ENCODE peak calls at places on chromosomes 6 and 20, in six cellular contexts. One of them, this sample, is unnamed.

GRCh38 chr6:12208190-12208589 is 82.0 kb upstream of the EDN1 start:
- DNase-seq in iPS-NIHi11: no peak
- DNase-seq in T-helper 17 cell: no peak
- DNase-seq in neuronal stem cell: no peak
- DNase-seq in fibroblast of gingiva: no peak
- DNase-seq in HS-27A: no peak
- DNase-seq in this sample: no peak

GRCh38 chr6:41464481-41464880 is 81.7 kb upstream of the FOXP4 start:
- DNase-seq in iPS-NIHi11: no peak
- DNase-seq in T-helper 17 cell: no peak
- DNase-seq in neuronal stem cell: no peak
- DNase-seq in fibroblast of gingiva: no peak
- DNase-seq in HS-27A: peak; percentile 29
- DNase-seq in this sample: no peak

GRCh38 chr6:77740380-77740779 is 87.5 kb downstream of the MEI4 start:
- DNase-seq in iPS-NIHi11: no peak
- DNase-seq in T-helper 17 cell: no peak
- DNase-seq in neuronal stem cell: no peak
- DNase-seq in fibroblast of gingiva: no peak
- DNase-seq in HS-27A: peak; percentile 1
- DNase-seq in this sample: no peak

GRCh38 chr6:141491684-141492083 is 641.0 kb upstream of the GJE1 start:
- DNase-seq in iPS-NIHi11: no peak
- DNase-seq in T-helper 17 cell: no peak
- DNase-seq in neuronal stem cell: no peak
- DNase-seq in fibroblast of gingiva: no peak
- DNase-seq in HS-27A: no peak
- DNase-seq in this sample: no peak

GRCh38 chr6:10759312-10759839 is 11.8 kb downstream of the TMEM14B start:
- DNase-seq in iPS-NIHi11: peak; percentile 50
- DNase-seq in T-helper 17 cell: no peak
- DNase-seq in neuronal stem cell: peak; percentile 21
- DNase-seq in fibroblast of gingiva: peak; percentile 69
- DNase-seq in HS-27A: peak; percentile 65
- DNase-seq in this sample: no peak

GRCh38 chr20:23225407-23226060 is 125.1 kb upstream of the NXT1 start:
- DNase-seq in iPS-NIHi11: no peak
- DNase-seq in T-helper 17 cell: no peak
- DNase-seq in neuronal stem cell: no peak
- DNase-seq in fibroblast of gingiva: peak; percentile 95
- DNase-seq in HS-27A: no peak
- DNase-seq in this sample: peak; percentile 88

GRCh38 chr20:33287884-33288283 is 4.9 kb downstream of the BPIFB1 start:
- DNase-seq in iPS-NIHi11: no peak
- DNase-seq in T-helper 17 cell: no peak
- DNase-seq in neuronal stem cell: no peak
- DNase-seq in fibroblast of gingiva: no peak
- DNase-seq in HS-27A: no peak
- DNase-seq in this sample: no peak

GRCh38 chr6:154830771-154831170 is 97.6 kb downstream of the SCAF8 start:
- DNase-seq in iPS-NIHi11: no peak
- DNase-seq in T-helper 17 cell: no peak
- DNase-seq in neuronal stem cell: no peak
- DNase-seq in fibroblast of gingiva: no peak
- DNase-seq in HS-27A: no peak
- DNase-seq in this sample: no peak

GRCh38 chr20:39893013-39893685 is 795.9 kb downstream of the MAFB start:
- DNase-seq in iPS-NIHi11: no peak
- DNase-seq in T-helper 17 cell: no peak
- DNase-seq in neuronal stem cell: no peak
- DNase-seq in fibroblast of gingiva: peak; percentile 51
- DNase-seq in HS-27A: peak; percentile 39
- DNase-seq in this sample: no peak

GRCh38 chr6:21257125-21257524 is 336.4 kb upstream of the SOX4 start:
- DNase-seq in iPS-NIHi11: no peak
- DNase-seq in T-helper 17 cell: no peak
- DNase-seq in neuronal stem cell: no peak
- DNase-seq in fibroblast of gingiva: no peak
- DNase-seq in HS-27A: no peak
- DNase-seq in this sample: no peak

GRCh38 chr6:17013701-17014100 is 88.1 kb upstream of the STMND1 start:
- DNase-seq in iPS-NIHi11: no peak
- DNase-seq in T-helper 17 cell: no peak
- DNase-seq in neuronal stem cell: no peak
- DNase-seq in fibroblast of gingiva: peak; percentile 69
- DNase-seq in HS-27A: peak; percentile 75
- DNase-seq in this sample: no peak

GRCh38 chr6:101249470-101249869 is 144.0 kb upstream of the GRIK2 start:
- DNase-seq in iPS-NIHi11: no peak
- DNase-seq in T-helper 17 cell: no peak
- DNase-seq in neuronal stem cell: no peak
- DNase-seq in fibroblast of gingiva: no peak
- DNase-seq in HS-27A: no peak
- DNase-seq in this sample: no peak

GRCh38 chr20:32737371-32738223 is 5.7 kb downstream of the COMMD7 start:
- DNase-seq in iPS-NIHi11: no peak
- DNase-seq in T-helper 17 cell: peak; percentile 14
- DNase-seq in neuronal stem cell: no peak
- DNase-seq in fibroblast of gingiva: peak; percentile 62
- DNase-seq in HS-27A: no peak
- DNase-seq in this sample: no peak

GRCh38 chr20:40536866-40537265 is 152.2 kb downstream of the MAFB start:
- DNase-seq in iPS-NIHi11: no peak
- DNase-seq in T-helper 17 cell: no peak
- DNase-seq in neuronal stem cell: no peak
- DNase-seq in fibroblast of gingiva: no peak
- DNase-seq in HS-27A: peak; percentile 14
- DNase-seq in this sample: no peak

GRCh38 chr6:122894791-122895190 is 101.2 kb upstream of the CLVS2 start:
- DNase-seq in iPS-NIHi11: no peak
- DNase-seq in T-helper 17 cell: no peak
- DNase-seq in neuronal stem cell: no peak
- DNase-seq in fibroblast of gingiva: no peak
- DNase-seq in HS-27A: no peak
- DNase-seq in this sample: no peak

GRCh38 chr6:52975580-52975979 is 19.5 kb downstream of the GSTA4 start:
- DNase-seq in iPS-NIHi11: no peak
- DNase-seq in T-helper 17 cell: no peak
- DNase-seq in neuronal stem cell: no peak
- DNase-seq in fibroblast of gingiva: peak; percentile 68
- DNase-seq in HS-27A: no peak
- DNase-seq in this sample: no peak

GRCh38 chr20:53918949-53919361 is 151.4 kb downstream of the BCAS1 start:
- DNase-seq in iPS-NIHi11: peak; percentile 83
- DNase-seq in T-helper 17 cell: no peak
- DNase-seq in neuronal stem cell: no peak
- DNase-seq in fibroblast of gingiva: no peak
- DNase-seq in HS-27A: no peak
- DNase-seq in this sample: no peak

GRCh38 chr20:50713677-50714101 is 17.7 kb upstream of the PARD6B start:
- DNase-seq in iPS-NIHi11: peak; percentile 54
- DNase-seq in T-helper 17 cell: no peak
- DNase-seq in neuronal stem cell: no peak
- DNase-seq in fibroblast of gingiva: peak; percentile 65
- DNase-seq in HS-27A: no peak
- DNase-seq in this sample: peak; percentile 34

GRCh38 chr20:60131375-60131774 is 173.2 kb downstream of the CDH26 start:
- DNase-seq in iPS-NIHi11: no peak
- DNase-seq in T-helper 17 cell: no peak
- DNase-seq in neuronal stem cell: no peak
- DNase-seq in fibroblast of gingiva: no peak
- DNase-seq in HS-27A: no peak
- DNase-seq in this sample: no peak

GRCh38 chr6:130676077-130676772 is 151.0 kb upstream of the SMLR1 start:
- DNase-seq in iPS-NIHi11: peak; percentile 25
- DNase-seq in T-helper 17 cell: no peak
- DNase-seq in neuronal stem cell: no peak
- DNase-seq in fibroblast of gingiva: no peak
- DNase-seq in HS-27A: no peak
- DNase-seq in this sample: no peak

GRCh38 chr20:60095456-60095855 is 137.2 kb downstream of the CDH26 start:
- DNase-seq in iPS-NIHi11: no peak
- DNase-seq in T-helper 17 cell: no peak
- DNase-seq in neuronal stem cell: no peak
- DNase-seq in fibroblast of gingiva: no peak
- DNase-seq in HS-27A: no peak
- DNase-seq in this sample: no peak

GRCh38 chr6:56803594-56803993 is 151.3 kb upstream of the BEND6 start:
- DNase-seq in iPS-NIHi11: no peak
- DNase-seq in T-helper 17 cell: no peak
- DNase-seq in neuronal stem cell: peak; percentile 18
- DNase-seq in fibroblast of gingiva: peak; percentile 90
- DNase-seq in HS-27A: no peak
- DNase-seq in this sample: no peak

GRCh38 chr20:62266340-62266739 is 28.0 kb downstream of the OSBPL2 start:
- DNase-seq in iPS-NIHi11: no peak
- DNase-seq in T-helper 17 cell: no peak
- DNase-seq in neuronal stem cell: no peak
- DNase-seq in fibroblast of gingiva: no peak
- DNase-seq in HS-27A: no peak
- DNase-seq in this sample: no peak

GRCh38 chr6:49839162-49839561 is 27.2 kb downstream of the CRISP1 start:
- DNase-seq in iPS-NIHi11: no peak
- DNase-seq in T-helper 17 cell: no peak
- DNase-seq in neuronal stem cell: no peak
- DNase-seq in fibroblast of gingiva: no peak
- DNase-seq in HS-27A: no peak
- DNase-seq in this sample: no peak

GRCh38 chr20:41989935-41990635 is 371.9 kb upstream of the CHD6 start:
- DNase-seq in iPS-NIHi11: no peak
- DNase-seq in T-helper 17 cell: no peak
- DNase-seq in neuronal stem cell: peak; percentile 11
- DNase-seq in fibroblast of gingiva: no peak
- DNase-seq in HS-27A: no peak
- DNase-seq in this sample: no peak

GRCh38 chr6:157120523-157121232 is 202.6 kb downstream of the TMEM242 start:
- DNase-seq in iPS-NIHi11: no peak
- DNase-seq in T-helper 17 cell: no peak
- DNase-seq in neuronal stem cell: no peak
- DNase-seq in fibroblast of gingiva: no peak
- DNase-seq in HS-27A: no peak
- DNase-seq in this sample: no peak